ENCODE peak calls at places on chromosomes 16 and 17, in six cellular contexts. W, I, Q, E, V and A are unnamed samples.

GRCh38 chr16:12027091-12027490 is 50.6 kb downstream of the SNX29 start:
- DNase-seq in W (no peak), I (no peak), Q (no peak), E (no peak), V (no peak), A (no peak)

GRCh38 chr17:8726951-8727555 is 17.6 kb downstream of the CCDC42 start:
- DNase-seq in W (no peak), I (no peak), Q (no peak), E (no peak), V (peak), A (no peak)

GRCh38 chr16:27421961-27422740 is 20.2 kb downstream of the IL21R start:
- DNase-seq in W (no peak), I (no peak), Q (no peak), E (no peak), V (no peak), A (no peak)

GRCh38 chr16:12503201-12503600 is 300.5 kb downstream of the CPPED1 start:
- DNase-seq in W (no peak), I (no peak), Q (no peak), E (no peak), V (no peak), A (no peak)

GRCh38 chr17:8273884-8274444 is 14.5 kb upstream of the RANGRF start:
- DNase-seq in W (no peak), I (no peak), Q (no peak), E (no peak), V (no peak), A (no peak)

GRCh38 chr17:8188408-8188839 is 1.6 kb downstream of the BORCS6 start:
- DNase-seq in W (no peak), I (no peak), Q (no peak), E (no peak), V (no peak), A (no peak)

GRCh38 chr16:5862103-5863003 is 764.8 kb upstream of the EEF2KMT start:
- DNase-seq in W (no peak), I (no peak), Q (no peak), E (no peak), V (no peak), A (no peak)

GRCh38 chr16:80277182-80277581 is 263.6 kb upstream of the DYNLRB2 start:
- DNase-seq in W (no peak), I (no peak), Q (no peak), E (no peak), V (no peak), A (no peak)

GRCh38 chr16:4373909-4374742 is 2.5 kb downstream of the VASN start:
- DNase-seq in W (peak), I (no peak), Q (peak), E (peak), V (peak), A (peak)

GRCh38 chr17:17628388-17629008 is 37.0 kb upstream of the PEMT start:
- DNase-seq in W (no peak), I (peak), Q (no peak), E (peak), V (no peak), A (no peak)

GRCh38 chr17:1643293-1643998 is 2.1 kb downstream of the SCARF1 start:
- DNase-seq in W (peak), I (peak), Q (no peak), E (peak), V (no peak), A (peak)

GRCh38 chr17:70621593-70621992 is 452.3 kb downstream of the KCNJ2 start:
- DNase-seq in W (no peak), I (no peak), Q (no peak), E (no peak), V (no peak), A (no peak)

GRCh38 chr17:80360396-80360795 is 54.6 kb upstream of the ENDOV start:
- DNase-seq in W (no peak), I (no peak), Q (no peak), E (no peak), V (no peak), A (no peak)

GRCh38 chr16:81531415-81531814 is 86.8 kb downstream of the CMIP start:
- DNase-seq in W (peak), I (no peak), Q (no peak), E (no peak), V (peak), A (no peak)

GRCh38 chr17:79370594-79370993 is 240.3 kb downstream of the RBFOX3 start:
- DNase-seq in W (no peak), I (no peak), Q (no peak), E (no peak), V (no peak), A (no peak)

GRCh38 chr17:38702166-38702899 is 2.7 kb upstream of the MLLT6 start:
- DNase-seq in W (peak), I (peak), Q (peak), E (peak), V (peak), A (peak)

GRCh38 chr17:73029021-73029420 is 63.5 kb downstream of the SLC39A11 start:
- DNase-seq in W (no peak), I (no peak), Q (no peak), E (no peak), V (no peak), A (no peak)

GRCh38 chr16:66007717-66008116 is 358.8 kb upstream of the CDH5 start:
- DNase-seq in W (no peak), I (no peak), Q (no peak), E (no peak), V (peak), A (no peak)

GRCh38 chr17:65696739-65697394 is 135.4 kb upstream of the AXIN2 start:
- DNase-seq in W (no peak), I (no peak), Q (no peak), E (no peak), V (peak), A (no peak)

GRCh38 chr16:38941-39892 is 14.2 kb downstream of the POLR3K start:
- DNase-seq in W (peak), I (peak), Q (no peak), E (peak), V (no peak), A (no peak)

GRCh38 chr17:74114881-74115470 is 88.5 kb upstream of the RPL38 start:
- DNase-seq in W (no peak), I (no peak), Q (no peak), E (no peak), V (no peak), A (no peak)

GRCh38 chr17:27878776-27879562 is 14.2 kb downstream of the LYRM9 start:
- DNase-seq in W (no peak), I (no peak), Q (no peak), E (no peak), V (no peak), A (no peak)

DNA sequence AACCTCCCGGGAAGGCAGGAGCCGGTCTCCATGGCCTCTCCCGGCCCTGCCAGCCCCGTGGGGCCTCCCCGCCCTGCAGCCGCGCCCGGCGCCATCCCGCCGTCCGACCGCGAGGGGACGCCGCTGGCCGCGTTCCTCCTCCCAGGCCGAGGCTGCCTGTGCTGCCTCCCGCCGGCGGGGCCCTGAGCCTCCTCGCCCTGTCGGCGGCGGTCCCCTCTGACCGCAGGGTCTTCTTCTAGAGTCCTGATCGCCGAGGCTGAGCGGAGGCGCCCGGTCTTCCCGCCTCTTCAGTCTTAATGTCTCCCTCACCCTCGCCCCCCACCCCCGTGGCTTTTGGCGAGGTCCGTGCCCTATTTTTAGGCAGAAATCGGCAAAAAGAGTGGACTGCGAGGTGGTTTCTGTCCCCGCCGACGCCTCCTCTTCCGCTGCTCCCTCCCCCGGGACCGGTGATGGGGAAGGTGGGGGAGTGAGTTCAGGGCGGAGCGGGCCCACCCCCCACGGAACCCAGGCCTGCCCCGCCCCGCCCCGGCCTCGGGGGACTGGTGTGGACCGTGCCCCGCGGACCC is 794 bp upstream of the CPNE7 start:
- DNase-seq in W (peak), I (peak), Q (no peak), E (peak), V (peak), A (peak)
- TF ChIP-seq CTCF in W (peak), I (peak), Q (peak), E (no peak), V (no peak), A (peak)

GRCh38 chr17:13756763-13757162 is 155.0 kb upstream of the HS3ST3A1 start:
- DNase-seq in W (no peak), I (no peak), Q (no peak), E (no peak), V (no peak), A (no peak)
- TF ChIP-seq CTCF in W (no peak), I (no peak), Q (no peak), E (no peak), V (no peak), A (no peak)

GRCh38 chr16:49593423-49594040 is 219.9 kb downstream of the C16orf78 start:
- DNase-seq in W (no peak), I (no peak), Q (no peak), E (peak), V (no peak), A (peak)
- TF ChIP-seq CTCF in W (no peak), I (no peak), Q (no peak), E (no peak), V (no peak), A (no peak)

DNA sequence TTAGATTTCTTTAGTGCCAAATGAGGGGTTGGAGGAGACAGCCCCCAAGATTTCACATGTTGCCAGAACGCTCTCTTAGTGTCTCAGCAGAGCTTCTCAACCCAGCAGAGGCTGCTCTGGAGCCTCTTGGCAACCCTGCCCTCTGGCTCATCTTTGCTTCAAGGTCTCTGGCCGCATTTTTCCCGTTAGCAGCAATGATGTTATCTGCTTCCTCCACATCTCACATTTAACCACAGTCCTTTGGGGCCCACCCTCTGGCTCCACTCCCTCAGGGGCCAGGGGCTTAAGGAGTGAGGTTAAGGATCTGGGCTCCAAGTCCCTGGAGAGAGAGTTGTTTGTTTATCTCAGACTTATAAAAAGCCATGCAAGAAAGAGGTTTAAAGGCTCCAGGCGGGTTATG is 3.3 kb upstream of the XYLT1 start:
- DNase-seq in W (no peak), I (no peak), Q (no peak), E (no peak), V (peak), A (no peak)
- TF ChIP-seq CTCF in W (no peak), I (no peak), Q (no peak), E (no peak), V (peak), A (no peak)

GRCh38 chr17:40760105-40761016 is 5.2 kb upstream of the KRT25 start:
- DNase-seq in W (no peak), I (no peak), Q (no peak), E (no peak), V (no peak), A (no peak)
- TF ChIP-seq CTCF in W (no peak), I (no peak), Q (no peak), E (no peak), V (no peak), A (no peak)

DNA sequence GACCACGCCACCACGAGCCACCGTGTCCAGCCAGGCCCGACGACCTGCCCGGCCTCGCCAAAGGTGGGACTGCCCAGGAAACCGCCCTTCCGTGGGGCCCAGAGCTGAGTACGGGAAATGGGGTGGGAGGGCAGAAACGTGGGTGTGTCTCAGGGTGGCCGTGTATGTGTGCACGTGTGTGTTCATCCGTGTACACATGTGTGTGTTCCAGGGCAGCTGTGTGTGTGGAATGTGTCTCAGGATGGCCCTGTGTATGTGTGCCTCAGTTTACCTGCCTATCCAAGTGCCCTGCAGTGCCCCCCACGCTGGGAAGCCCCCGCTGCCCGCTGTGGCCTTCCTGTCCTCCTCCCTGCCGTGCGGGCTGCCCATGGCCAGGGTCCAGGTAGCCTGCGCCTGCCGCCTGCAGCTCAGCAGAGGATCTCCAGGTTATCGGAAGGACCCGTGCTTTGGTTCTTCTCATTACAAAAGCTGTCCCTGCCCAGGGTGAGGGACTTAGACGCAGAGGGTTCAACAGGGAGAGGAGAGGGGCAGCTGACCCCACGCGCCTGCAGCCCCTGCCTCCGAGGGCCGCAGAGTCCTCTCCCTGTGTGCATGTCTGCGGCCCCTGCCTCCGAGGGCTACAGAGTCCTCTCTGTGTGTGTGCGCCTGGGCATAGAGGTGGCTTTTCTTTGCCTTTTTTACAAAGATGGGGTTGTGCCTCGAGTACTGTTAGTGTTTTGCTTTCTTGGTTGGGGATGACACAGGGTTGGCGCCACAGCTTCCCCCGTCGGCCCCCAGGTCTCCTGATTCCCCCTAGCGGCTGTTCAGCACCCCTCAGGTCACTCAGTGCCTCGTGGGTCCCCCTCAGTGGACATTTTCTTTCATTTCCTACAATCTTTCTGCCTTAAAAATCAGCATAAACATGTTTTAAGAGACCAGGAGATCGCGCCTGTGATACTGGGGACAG is 23.6 kb downstream of the ZNF469 start:
- DNase-seq in W (no peak), I (no peak), Q (no peak), E (no peak), V (no peak), A (no peak)
- TF ChIP-seq CTCF in W (no peak), I (no peak), Q (no peak), E (no peak), V (peak), A (no peak)

GRCh38 chr17:82226170-82226808 is 2.6 kb upstream of the SLC16A3 start:
- DNase-seq in W (no peak), I (no peak), Q (no peak), E (no peak), V (no peak), A (no peak)
- TF ChIP-seq CTCF in W (no peak), I (no peak), Q (no peak), E (no peak), V (no peak), A (no peak)